ENCODE peak calls at places on chromosome 3, in eight cellular contexts. H is esophagus squamous epithelium, J is body of pancreas, L is fibroblast of lung, I is ascending aorta, Y is SK-N-SH, W is keratinocyte, D is stomach. M is an unnamed sample.
A peak's percentile ranks its signal among the peaks of the same experiment; 100 is the strongest.

GRCh38 chr3:86563358-86563970 is 427.5 kb downstream of the VGLL3 start:
- DNase-seq in I (no peak), L (peak; percentile 60), D (no peak), J (no peak), H (no peak), Y (peak; percentile 16), W (no peak), M (no peak)

GRCh38 chr3:24578324-24578723 is 83.7 kb upstream of the THRB start:
- DNase-seq in J (no peak), H (no peak), L (no peak), I (no peak), D (no peak), Y (no peak), W (no peak), M (no peak)

GRCh38 chr3:155230382-155230781 is 63.1 kb downstream of the STRIT1 start:
- DNase-seq in I (no peak), L (peak; percentile 56), D (no peak), H (no peak), J (no peak), Y (no peak), W (no peak), M (no peak)

GRCh38 chr3:148816971-148817519 is 10.6 kb upstream of the CPB1 start:
- DNase-seq in W (no peak), D (no peak), I (no peak), L (no peak), Y (no peak), J (no peak), H (no peak), M (no peak)

GRCh38 chr3:123134671-123135070 is 67.1 kb upstream of the SEC22A start:
- DNase-seq in W (no peak), H (no peak), Y (no peak), I (no peak), D (no peak), L (no peak), J (no peak), M (no peak)

GRCh38 chr3:71753716-71754609 is at the start of gene GPR27:
- DNase-seq in W (no peak), J (peak; percentile 26), Y (peak; percentile 85), I (no peak), D (no peak), L (peak; percentile 29), H (no peak), M (peak; percentile 12)

GRCh38 chr3:146334151-146334550 is 83.2 kb upstream of the PLSCR4 start:
- DNase-seq in W (no peak), D (no peak), H (no peak), L (peak; percentile 68), I (no peak), J (peak; percentile 41), Y (no peak), M (no peak)

GRCh38 chr3:138378990-138379389 is 30.6 kb downstream of the MRAS start:
- DNase-seq in I (no peak), Y (no peak), H (no peak), W (no peak), L (no peak), D (no peak), J (no peak), M (no peak)

GRCh38 chr3:169286214-169286613 is 377.3 kb downstream of the MECOM start:
- DNase-seq in D (no peak), I (no peak), Y (no peak), L (no peak), H (no peak), J (no peak), W (no peak), M (no peak)

GRCh38 chr3:81395739-81396138 is 365.7 kb downstream of the GBE1 start:
- DNase-seq in Y (peak; percentile 39), L (no peak), J (no peak), I (no peak), D (no peak), W (no peak), H (no peak), M (no peak)
- TF ChIP-seq CTCF in Y (peak; percentile 14), L (no peak), J (no peak), I (no peak), D (no peak), W (no peak), H (no peak), M (no peak)

GRCh38 chr3:46561951-46562350 is 4.2 kb downstream of the LRRC2 start:
- DNase-seq in I (no peak), D (no peak), W (no peak), H (no peak), L (no peak), Y (no peak), J (no peak), M (no peak)
- H3K36me3 ChIP-seq in I (no peaks in the 10 kb centered on the region), D (no peaks in the 10 kb centered on the region), W (no peaks in the 10 kb centered on the region), H (no peaks in the 10 kb centered on the region), L (no peaks in the 10 kb centered on the region), Y (no peaks in the 10 kb centered on the region), J (no peaks in the 10 kb centered on the region), M (no peaks in the 10 kb centered on the region)

DNA sequence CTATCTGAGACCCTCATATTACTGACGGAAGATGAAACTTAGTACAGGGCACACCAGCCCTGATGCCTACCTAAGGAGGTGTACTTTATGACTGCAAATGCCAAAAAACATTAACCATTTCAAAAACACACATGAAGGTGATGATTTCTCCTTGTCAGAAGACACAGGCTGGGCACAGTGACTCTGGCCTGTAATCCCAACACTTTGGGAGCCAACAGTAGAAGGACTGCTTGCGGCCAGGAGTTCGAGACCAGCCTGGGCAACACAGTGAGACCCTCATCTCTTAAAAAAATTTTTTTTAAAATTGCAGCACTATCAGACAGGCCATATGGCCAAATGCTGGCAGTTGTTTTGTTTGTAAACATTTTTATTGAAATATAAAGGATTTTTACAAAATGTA is 73.5 kb downstream of the LRIG1 start:
- DNase-seq in Y (no peak), L (no peak), H (no peak), J (no peak), W (no peak), I (no peak), D (no peak), M (no peak)
- H3K4me1 ChIP-seq in Y (peaks cover 15% of the 10 kb centered on the region), L (peaks cover 28% of the 10 kb centered on the region), H (peaks cover 31% of the 10 kb centered on the region), J (peaks cover 92% of the 10 kb centered on the region), W (peaks cover 36% of the 10 kb centered on the region), I (peaks cover 10% of the 10 kb centered on the region), D (peaks cover 91% of the 10 kb centered on the region), M (peaks cover 12% of the 10 kb centered on the region)

DNA sequence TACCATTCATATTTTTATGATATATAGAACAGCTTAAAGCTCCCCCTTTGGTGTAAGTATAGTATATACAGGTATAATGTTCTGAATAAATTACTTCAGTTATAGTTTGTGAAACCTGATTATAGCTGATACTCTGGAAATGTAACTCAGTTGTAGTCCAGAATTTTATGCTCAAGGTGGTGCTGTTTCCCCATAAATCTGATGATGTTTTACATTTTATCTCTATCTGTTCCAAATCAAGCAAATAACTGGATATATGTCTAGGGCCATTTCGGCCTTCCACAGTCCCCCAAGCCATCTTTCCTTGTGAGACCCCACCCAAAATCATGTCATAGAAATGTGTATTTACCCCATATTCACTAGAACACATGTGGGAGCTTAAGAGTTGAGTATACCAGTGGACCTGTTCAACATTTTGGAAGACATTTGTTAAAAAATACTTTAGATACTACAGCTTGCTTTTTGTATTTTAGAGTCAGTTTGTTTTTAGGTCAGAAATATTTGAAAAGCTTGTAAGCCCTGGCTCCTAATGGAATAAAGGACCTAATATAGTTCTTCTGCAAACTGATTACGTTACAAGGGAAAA is 107.1 kb downstream of the ATG7 start:
- DNase-seq in L (peak; percentile 82), Y (peak; percentile 56), I (no peak), H (no peak), J (no peak), D (no peak), W (no peak), M (no peak)
- TF ChIP-seq CTCF in L (peak; percentile 39), Y (peak; percentile 77), I (peak; percentile 78), H (peak; percentile 61), J (peak; percentile 40), D (peak; percentile 25), W (peak; percentile 47), M (no peak)

GRCh38 chr3:47617061-47618010 is 38.7 kb upstream of the CSPG5 start:
- DNase-seq in J (no peak), I (no peak), Y (no peak), L (peak; percentile 40), D (no peak), W (no peak), H (no peak), M (no peak)
- H3K36me3 ChIP-seq in J (no peaks in the 10 kb centered on the region), I (peaks cover 27% of the 10 kb centered on the region), Y (peaks cover 50% of the 10 kb centered on the region), L (peaks cover 4% of the 10 kb centered on the region), D (peaks cover 69% of the 10 kb centered on the region), W (peaks cover 10% of the 10 kb centered on the region), H (peaks cover 9% of the 10 kb centered on the region), M (peaks cover 3% of the 10 kb centered on the region)

DNA sequence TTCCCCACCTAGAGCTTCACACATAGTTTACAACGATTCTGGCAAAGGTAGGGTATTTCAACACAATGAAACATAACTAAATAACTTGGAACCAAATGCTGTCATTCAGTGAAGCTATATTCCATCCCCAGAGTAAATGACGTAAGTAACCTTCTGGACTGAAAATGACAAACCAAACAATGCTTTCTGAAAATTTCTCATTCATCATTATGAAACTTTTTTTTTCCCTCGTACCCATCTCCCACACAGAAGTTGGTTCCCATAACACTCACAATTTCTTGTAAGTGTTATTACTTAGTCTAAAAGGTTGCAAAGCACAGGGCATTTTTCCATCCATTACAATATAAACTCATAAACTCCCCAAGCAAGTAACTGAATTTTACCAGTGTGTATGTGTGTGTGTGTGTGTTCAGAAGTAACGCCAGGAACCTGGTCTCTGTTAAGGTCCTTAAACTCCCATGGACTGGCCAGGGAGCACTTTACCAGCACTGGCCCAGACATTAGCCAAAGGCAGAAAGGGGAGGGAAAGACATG is 41.6 kb downstream of the CBLB start:
- DNase-seq in D (no peak), Y (no peak), I (no peak), J (no peak), H (no peak), W (no peak), L (no peak), M (no peak)
- H3K4me1 ChIP-seq in D (peaks cover 33% of the 10 kb centered on the region), Y (no peaks in the 10 kb centered on the region), I (peaks cover 4% of the 10 kb centered on the region), J (peaks cover 19% of the 10 kb centered on the region), H (peaks cover 26% of the 10 kb centered on the region), W (peaks cover 23% of the 10 kb centered on the region), L (peaks cover 12% of the 10 kb centered on the region), M (peaks cover 35% of the 10 kb centered on the region)

GRCh38 chr3:19946832-19947548 is at the start of gene RAB5A:
- DNase-seq in I (peak; percentile 99), Y (peak; percentile 96), H (peak; percentile 94), L (peak; percentile 98), D (peak; percentile 98), J (peak; percentile 99), W (peak; percentile 81), M (peak; percentile 99)
- TF ChIP-seq CTCF in I (no peak), Y (no peak), H (no peak), L (no peak), D (no peak), J (no peak), W (no peak), M (no peak)

GRCh38 chr3:46998852-46999515 is 19.5 kb downstream of the NBEAL2 start:
- DNase-seq in J (no peak), L (no peak), W (no peak), Y (no peak), H (no peak), I (no peak), D (no peak), M (peak; percentile 26)
- H3K36me3 ChIP-seq in J (no peaks in the 10 kb centered on the region), L (no peaks in the 10 kb centered on the region), W (peaks cover 45% of the 10 kb centered on the region), Y (no peaks in the 10 kb centered on the region), H (peaks cover 46% of the 10 kb centered on the region), I (peaks cover 22% of the 10 kb centered on the region), D (peaks cover 81% of the 10 kb centered on the region), M (peaks cover 6% of the 10 kb centered on the region)

M was measured in mucosa of descending colon.